ENCODE peak calls at places on chromosomes 4 and X, in seven cellular contexts. E is PC-3, G is colonic mucosa, N is tibial artery, M is stomach, S is prostate gland, T is fibroblast of lung. L is an unnamed sample.

GRCh38 chr4:147879676-147880075 is 147.8 kb downstream of the ARHGAP10 start:
- DNase-seq in E (no peak), G (no peak), T (no peak), S (no peak), M (no peak), N (no peak), L (no peak)

GRCh38 chrX:133254666-133255065 is 36.5 kb upstream of the TFDP3 start:
- DNase-seq in M (no peak), S (no peak), N (no peak), T (no peak), E (peak; percentile 81), G (no peak), L (no peak)

GRCh38 chr4:98092833-98093439 is 50.3 kb downstream of the STPG2 start:
- DNase-seq in S (no peak), T (peak; percentile 33), N (no peak), E (peak; percentile 44), G (no peak), M (no peak), L (no peak)

GRCh38 chrX:103734125-103734760 is 23.5 kb downstream of the TMEM31 start:
- DNase-seq in T (peak; percentile 45), S (no peak), M (no peak), E (no peak), G (no peak), N (no peak), L (no peak)

GRCh38 chr4:87322754-87323153 is at the start of gene HSD17B13:
- DNase-seq in M (no peak), T (no peak), S (no peak), E (no peak), N (no peak), G (no peak), L (no peak)

GRCh38 chrX:34943235-34943634 is 639 bp downstream of the FAM47B start:
- DNase-seq in M (no peak), S (no peak), T (no peak), N (no peak), E (no peak), G (no peak), L (no peak)

GRCh38 chrX:24858004-24858746 is 157.6 kb downstream of the ARX start:
- DNase-seq in G (no peak), T (peak; percentile 81), M (no peak), N (no peak), S (no peak), E (no peak), L (no peak)

GRCh38 chrX:31260351-31260750 is 188.5 kb upstream of the FTHL17 start:
- DNase-seq in N (no peak), G (no peak), T (no peak), S (no peak), M (no peak), E (no peak), L (no peak)

GRCh38 chrX:80216086-80216485 is 201.5 kb downstream of the TBX22 start:
- DNase-seq in S (no peak), N (no peak), E (peak; percentile 85), M (no peak), T (no peak), G (no peak), L (no peak)

GRCh38 chrX:7147431-7147977 is at the start of gene STS:
- DNase-seq in T (no peak), S (peak; percentile 4), E (no peak), N (peak; percentile 71), M (peak; percentile 49), G (peak; percentile 49), L (peak; percentile 55)

GRCh38 chr4:106080376-106080775 is 185.1 kb downstream of the NPNT start:
- DNase-seq in S (no peak), G (no peak), E (peak; percentile 12), T (peak; percentile 54), M (no peak), N (no peak), L (no peak)

GRCh38 chrX:31272472-31272775 is 200.6 kb upstream of the FTHL17 start:
- DNase-seq in T (no peak), M (no peak), G (no peak), S (no peak), N (no peak), E (no peak), L (no peak)

GRCh38 chr4:168188754-168189153 is 96.4 kb downstream of the ANXA10 start:
- DNase-seq in N (no peak), M (no peak), S (no peak), E (no peak), T (no peak), G (no peak), L (no peak)

GRCh38 chr4:103046416-103047290 is 27.1 kb upstream of the SLC9B1 start:
- DNase-seq in T (peak; percentile 58), M (peak; percentile 30), E (peak; percentile 59), N (no peak), G (peak; percentile 22), S (no peak), L (no peak)

GRCh38 chrX:13816899-13817298 is at the start of gene GPM6B:
- DNase-seq in T (no peak), G (no peak), N (no peak), S (no peak), E (no peak), M (no peak), L (peak; percentile 60)

GRCh38 chrX:107880054-107880610 is 54.5 kb downstream of the MID2 start:
- DNase-seq in S (no peak), N (no peak), E (peak; percentile 33), G (no peak), T (no peak), M (no peak), L (no peak)

GRCh38 chr4:168514249-168514852 is 17.5 kb downstream of the PALLD start:
- DNase-seq in N (no peak), G (no peak), M (no peak), S (no peak), E (peak; percentile 71), T (peak; percentile 70), L (no peak)

GRCh38 chrX:132592880-132593279 is 104.0 kb upstream of the MBNL3 start:
- DNase-seq in G (no peak), E (no peak), T (peak; percentile 40), M (no peak), S (no peak), N (no peak), L (no peak)

GRCh38 chr4:185853841-185854240 is 41.8 kb upstream of the SORBS2 start:
- DNase-seq in G (no peak), N (no peak), E (peak; percentile 33), M (no peak), T (no peak), S (no peak), L (no peak)

GRCh38 chrX:65601126-65601525 is 66.3 kb upstream of the MSN start:
- DNase-seq in E (no peak), N (no peak), G (peak; percentile 12), S (no peak), T (no peak), M (no peak), L (no peak)
- H3K27ac ChIP-seq in E (peak overlapping the region; percentile 58), N (peak overlapping the region; percentile 87), G (peak overlapping the region; percentile 52), S (peak overlapping the region; percentile 74), T (no peak overlapping the region), M (peak overlapping the region; percentile 72), L (peak overlapping the region; percentile 67)

GRCh38 chr4:76947369-76947768 is 2.2 kb upstream of the SEPTIN11 start:
- DNase-seq in T (no peak), M (no peak), N (no peak), S (no peak), E (no peak), G (no peak), L (no peak)
- TF ChIP-seq CTCF in T (no peak), M (no peak), N (no peak), S (no peak), E (no peak), G (no peak), L (no peak)

DNA sequence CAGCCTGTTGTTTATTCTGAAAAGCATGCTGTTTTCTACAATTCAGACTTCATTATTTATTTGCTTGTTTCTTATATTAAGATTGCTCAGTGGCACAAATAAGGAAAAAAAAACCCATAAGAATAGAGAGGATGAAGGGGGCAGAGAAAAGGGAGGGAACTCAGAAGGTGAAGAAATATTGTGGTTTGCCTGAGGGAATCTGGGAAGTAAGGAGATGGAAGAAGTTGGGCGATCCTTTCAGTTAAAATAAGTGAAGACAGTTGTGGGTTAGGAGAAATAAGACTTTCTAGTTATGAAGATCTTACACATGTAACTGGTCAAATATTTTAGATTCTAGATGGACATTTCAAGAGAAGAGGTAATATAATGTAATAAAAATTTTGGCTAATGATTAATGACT is 138.8 kb upstream of the LIMCH1 start:
- DNase-seq in E (no peak), M (no peak), T (no peak), N (no peak), G (no peak), S (no peak), L (no peak)
- H3K27me3 ChIP-seq in E (no peaks in the 10 kb centered on the region), M (no peaks in the 10 kb centered on the region), T (no peaks in the 10 kb centered on the region), N (no peaks in the 10 kb centered on the region), G (no peaks in the 10 kb centered on the region), S (no peaks in the 10 kb centered on the region), L (no peaks in the 10 kb centered on the region)

GRCh38 chr4:184359905-184360304 is 114.4 kb downstream of the IRF2 start:
- DNase-seq in E (no peak), T (no peak), G (peak; percentile 3), N (no peak), M (no peak), S (no peak), L (no peak)
- H3K27ac ChIP-seq in E (no peak overlapping the region), T (no peak overlapping the region), G (no peak overlapping the region), N (peak overlapping the region; percentile 35), M (no peak overlapping the region), S (no peak overlapping the region), L (no peak overlapping the region)

DNA sequence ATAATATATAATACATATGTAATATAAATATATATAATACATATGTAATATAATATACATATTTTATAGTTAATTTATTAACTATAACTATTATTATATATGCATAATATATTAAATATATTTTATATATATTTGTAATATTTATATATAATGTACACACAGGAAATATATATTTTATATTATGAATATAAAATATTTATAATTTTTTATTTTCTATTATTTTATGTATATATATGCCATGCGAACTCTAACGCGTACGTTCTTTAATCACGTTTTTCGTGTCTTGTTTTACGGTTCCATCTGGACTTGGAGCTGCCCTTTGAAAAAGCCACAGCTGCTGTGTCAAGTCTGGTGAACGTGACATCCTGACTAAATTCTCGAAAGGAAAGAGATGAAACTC is 332.1 kb downstream of the ASMT start:
- DNase-seq in G (no peak), S (no peak), N (no peak), T (no peak), E (no peak), M (no peak), L (no peak)
- TF ChIP-seq CTCF in G (no peak), S (no peak), N (no peak), T (no peak), E (no peak), M (no peak), L (no peak)

L was measured in dorsolateral prefrontal cortex.